ENCODE peak calls at places on chromosomes 13 and 19, in nine cellular contexts. E, C, M, J, O, F, H, Q and V are unnamed samples.

GRCh38 chr19:45294291-45295029 is 28.2 kb downstream of the CKM start:
- DNase-seq in O (no peak), E (no peak), J (no peak), Q (no peak), C (no peak), H (no peak), M (no peak), F (no peak), V (no peak)

GRCh38 chr19:5719274-5719960 is 529 bp downstream of the LONP1 start:
- DNase-seq in F (no peak), O (no peak), M (no peak), H (no peak), E (no peak), Q (no peak), J (no peak), C (no peak), V (peak; percentile 40)

GRCh38 chr19:1252221-1252817 is 3.9 kb downstream of the MIDN start:
- DNase-seq in Q (peak; percentile 86), J (peak; percentile 96), E (peak; percentile 92), C (no peak), F (no peak), M (peak; percentile 91), H (peak; percentile 92), O (peak; percentile 55), V (peak; percentile 89)

GRCh38 chr19:49094505-49095482 is 9.5 kb downstream of the SNRNP70 start:
- DNase-seq in C (no peak), O (no peak), F (no peak), Q (no peak), E (no peak), H (peak; percentile 58), J (no peak), M (no peak), V (no peak)

GRCh38 chr13:101520672-101521071 is 68.2 kb downstream of the ITGBL1 start:
- DNase-seq in C (no peak), F (no peak), E (no peak), Q (no peak), H (no peak), M (no peak), J (no peak), O (no peak), V (peak; percentile 48)

GRCh38 chr19:47657719-47658118 is 48.8 kb downstream of the BICRA start:
- DNase-seq in M (no peak), F (no peak), O (no peak), C (no peak), H (no peak), Q (no peak), E (no peak), J (no peak), V (no peak)

GRCh38 chr19:18263324-18264215 is 10.7 kb downstream of the IQCN start:
- DNase-seq in J (no peak), Q (no peak), H (no peak), E (no peak), C (no peak), M (no peak), F (no peak), O (no peak), V (no peak)

GRCh38 chr19:40614595-40615411 is 13.6 kb downstream of the LTBP4 start:
- DNase-seq in J (peak; percentile 85), O (peak; percentile 51), E (peak; percentile 82), F (no peak), Q (peak; percentile 93), C (peak; percentile 87), M (no peak), H (no peak), V (peak; percentile 78)

GRCh38 chr19:40811478-40812341 is 12.7 kb downstream of the EGLN2 start:
- DNase-seq in Q (no peak), O (no peak), F (no peak), M (no peak), J (peak; percentile 84), E (no peak), C (no peak), H (peak; percentile 76), V (no peak)

GRCh38 chr19:6103217-6103644 is 7.1 kb downstream of the RFX2 start:
- DNase-seq in Q (peak; percentile 56), O (no peak), F (no peak), J (no peak), M (peak; percentile 76), E (peak; percentile 85), C (no peak), H (no peak), V (peak; percentile 98)

GRCh38 chr13:23160241-23161175 is 20.3 kb upstream of the SGCG start:
- DNase-seq in J (no peak), E (no peak), O (no peak), H (peak; percentile 85), Q (no peak), F (no peak), C (no peak), M (no peak), V (no peak)

GRCh38 chr19:38953677-38954076 is 21.9 kb downstream of the FBXO17 start:
- DNase-seq in J (peak; percentile 48), F (no peak), O (no peak), H (no peak), M (no peak), C (no peak), E (no peak), Q (no peak), V (no peak)

GRCh38 chr13:44012910-44013309 is 133.2 kb downstream of the LACC1 start:
- DNase-seq in C (no peak), E (no peak), Q (no peak), F (no peak), H (no peak), O (no peak), M (no peak), J (no peak), V (peak; percentile 37)

GRCh38 chr19:31073485-31074221 is 275.6 kb downstream of the TSHZ3 start:
- DNase-seq in M (no peak), F (no peak), J (no peak), H (no peak), Q (no peak), E (no peak), C (no peak), O (no peak), V (no peak)
- TF ChIP-seq POLR2AphosphoS5 in M (no peak), F (no peak), J (no peak), H (no peak), Q (no peak), E (no peak), C (no peak), O (no peak), V (no peak)

DNA sequence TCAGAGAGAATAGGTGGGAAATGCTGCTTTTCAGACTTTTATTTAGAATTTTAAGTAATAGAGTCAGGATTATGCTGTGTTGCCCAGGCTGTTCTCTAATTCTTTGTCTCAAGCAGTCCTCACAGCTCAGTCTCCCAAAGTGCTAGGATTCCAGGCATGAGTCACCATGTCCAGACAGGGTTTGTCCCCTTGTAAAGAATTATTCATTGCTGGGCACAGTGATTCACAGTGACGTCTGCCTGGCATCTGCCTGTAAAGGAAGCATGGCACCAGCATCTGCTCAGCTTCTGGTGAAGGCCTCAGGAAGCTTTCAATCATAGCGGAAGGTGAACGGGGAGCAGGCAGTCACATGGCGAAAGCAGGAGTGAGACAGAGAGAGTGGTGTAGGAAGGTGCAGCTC is 17.7 kb downstream of the ZNF763 start:
- DNase-seq in C (no peak), H (no peak), M (no peak), F (no peak), O (no peak), Q (no peak), E (no peak), J (no peak), V (no peak)
- H3K9me3 ChIP-seq in C (peaks cover 31% of the 10 kb centered on the region), H (peaks cover 35% of the 10 kb centered on the region), M (peaks cover 64% of the 10 kb centered on the region), F (peaks cover 16% of the 10 kb centered on the region), O (peaks cover 23% of the 10 kb centered on the region), Q (peaks cover 55% of the 10 kb centered on the region), E (peaks cover 27% of the 10 kb centered on the region), J (peaks cover 55% of the 10 kb centered on the region), V (peaks cover 28% of the 10 kb centered on the region)

GRCh38 chr19:12670159-12670928 is 3.7 kb downstream of the WDR83 start:
- DNase-seq in H (no peak), Q (no peak), J (peak; percentile 85), O (no peak), E (no peak), M (no peak), C (no peak), F (no peak), V (no peak)
- TF ChIP-seq POLR2AphosphoS5 in H (no peak), Q (no peak), J (no peak), O (no peak), E (no peak), M (no peak), C (no peak), F (no peak), V (no peak)

DNA sequence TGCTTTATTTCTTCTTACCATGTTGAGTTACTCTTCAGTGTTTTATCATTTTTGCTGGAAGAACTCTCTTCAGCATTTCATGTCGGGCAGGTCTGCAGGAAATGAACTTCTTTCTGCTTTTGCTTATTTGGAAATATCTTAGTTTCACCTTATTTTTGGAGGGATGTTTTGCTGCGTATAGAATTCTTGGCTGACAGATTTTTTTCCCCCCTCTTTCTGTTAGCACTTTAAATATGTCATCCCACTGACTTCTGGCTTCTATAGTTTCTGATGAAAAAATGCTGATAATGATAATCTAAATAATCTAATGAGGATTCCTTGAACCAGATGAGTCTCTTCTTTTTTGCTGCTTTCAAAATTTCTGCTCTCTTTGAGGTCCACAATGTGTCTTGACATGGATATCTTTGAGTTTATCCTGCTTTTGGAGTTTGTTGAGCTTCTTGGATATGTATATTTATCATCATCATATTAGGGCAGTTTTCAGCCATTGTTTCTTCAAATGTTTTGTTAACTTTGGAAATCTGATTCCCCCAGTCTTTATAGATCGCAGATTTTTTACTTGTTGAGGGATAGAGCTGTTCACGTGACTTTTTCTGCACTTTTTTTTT is 20.4 kb downstream of the ZMYM2 start:
- DNase-seq in H (no peak), C (no peak), J (no peak), M (no peak), F (no peak), O (no peak), Q (no peak), E (no peak), V (no peak)
- H3K9me3 ChIP-seq in H (no peaks in the 10 kb centered on the region), C (no peaks in the 10 kb centered on the region), J (peaks cover 23% of the 10 kb centered on the region), M (peaks cover 14% of the 10 kb centered on the region), F (no peaks in the 10 kb centered on the region), O (peaks cover 7% of the 10 kb centered on the region), Q (peaks cover 4% of the 10 kb centered on the region), E (no peaks in the 10 kb centered on the region), V (no peaks in the 10 kb centered on the region)